ENCODE peak calls at places on chromosomes 2 and 18, in six cellular contexts. G is brain microvascular endothelial cell, W is right atrium auricular region, J is fibroblast of lung, A is GM23248, T is OCI-LY7. B is an unnamed sample.
A peak's percentile ranks its signal among the peaks of the same experiment; 100 is the strongest.

GRCh38 chr18:56637897-56638231 is 528 bp downstream of the TXNL1 start:
- DNase-seq in G (no peak), W (no peak), J (peak; percentile 4), A (no peak), T (peak; percentile 8), B (no peak)

GRCh38 chr2:236015171-236015570 is 153.0 kb downstream of the GBX2 start:
- DNase-seq in G (no peak), W (no peak), J (no peak), A (no peak), T (no peak), B (no peak)

GRCh38 chr2:214574077-214574775 is 163.4 kb downstream of the VWC2L start:
- DNase-seq in G (no peak), W (no peak), J (no peak), A (no peak), T (no peak), B (no peak)

GRCh38 chr18:74244554-74244953 is 47.2 kb downstream of the CYB5A start:
- DNase-seq in G (no peak), W (no peak), J (no peak), A (no peak), T (no peak), B (no peak)

GRCh38 chr2:160719116-160719515 is 225.5 kb upstream of the RBMS1 start:
- DNase-seq in G (peak; percentile 77), W (no peak), J (no peak), A (peak; percentile 68), T (no peak), B (no peak)

GRCh38 chr2:33836628-33837027 is 237.5 kb upstream of the FAM98A start:
- DNase-seq in G (no peak), W (no peak), J (no peak), A (no peak), T (no peak), B (no peak)

GRCh38 chr18:22525883-22526282 is 108.2 kb upstream of the CTAGE1 start:
- DNase-seq in G (no peak), W (no peak), J (no peak), A (no peak), T (no peak), B (no peak)

GRCh38 chr2:132581917-132582316 is 88.1 kb downstream of the LYPD1 start:
- DNase-seq in G (no peak), W (peak; percentile 52), J (no peak), A (no peak), T (peak; percentile 43), B (peak; percentile 5)

GRCh38 chr2:72893594-72894319 is 6.5 kb downstream of the SPR start:
- DNase-seq in G (peak; percentile 74), W (no peak), J (peak; percentile 63), A (peak; percentile 85), T (peak; percentile 49), B (no peak)

GRCh38 chr2:236250909-236251579 is 13.2 kb downstream of the ASB18 start:
- DNase-seq in G (no peak), W (peak; percentile 56), J (no peak), A (no peak), T (no peak), B (no peak)

GRCh38 chr2:69589973-69590652 is 53.4 kb downstream of the AAK1 start:
- DNase-seq in G (peak; percentile 62), W (no peak), J (no peak), A (peak; percentile 63), T (no peak), B (no peak)

GRCh38 chr2:85914916-85915315 is 26.1 kb upstream of the ST3GAL5 start:
- DNase-seq in G (no peak), W (no peak), J (no peak), A (no peak), T (no peak), B (no peak)

GRCh38 chr2:2731885-2732284 is 400.8 kb upstream of the MYT1L start:
- DNase-seq in G (no peak), W (no peak), J (no peak), A (no peak), T (no peak), B (no peak)

GRCh38 chr2:2735041-2735440 is 404.0 kb upstream of the MYT1L start:
- DNase-seq in G (no peak), W (no peak), J (no peak), A (no peak), T (no peak), B (no peak)

GRCh38 chr2:2734308-2734707 is 403.2 kb upstream of the MYT1L start:
- DNase-seq in G (no peak), W (no peak), J (no peak), A (no peak), T (no peak), B (no peak)

GRCh38 chr2:2732331-2733119 is 401.4 kb upstream of the MYT1L start:
- DNase-seq in G (no peak), W (no peak), J (no peak), A (no peak), T (no peak), B (no peak)

GRCh38 chr2:2733818-2734217 is 402.7 kb upstream of the MYT1L start:
- DNase-seq in G (no peak), W (no peak), J (no peak), A (no peak), T (no peak), B (no peak)
- H3K4me3 ChIP-seq in G (no peak overlapping the region), W (no peak overlapping the region), J (no peak overlapping the region), A (no peak overlapping the region), T (no peak overlapping the region), B (no peak overlapping the region)

DNA sequence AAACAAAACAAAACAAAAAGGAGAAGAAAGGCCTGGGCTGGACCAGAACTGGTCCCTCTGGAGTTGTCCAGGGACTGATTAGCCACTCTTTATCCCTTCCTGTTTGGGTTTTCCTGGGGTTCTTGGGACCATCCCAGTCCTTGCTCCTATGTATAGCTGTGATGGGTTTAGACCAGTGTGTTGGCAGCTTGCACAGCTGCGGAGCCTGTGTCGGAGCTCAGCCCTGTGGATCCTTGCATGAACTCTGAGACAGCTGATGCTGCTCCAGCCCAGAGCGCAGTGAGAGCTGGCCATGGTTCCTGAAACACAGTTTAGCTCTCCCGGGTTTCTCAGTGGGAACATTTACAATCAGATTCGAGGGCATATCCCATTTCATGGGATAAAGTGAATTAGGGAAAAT is 16.9 kb downstream of the IMPA2 start:
- DNase-seq in G (no peak), W (no peak), J (peak; percentile 48), A (peak; percentile 16), T (no peak), B (no peak)
- H3K4me3 ChIP-seq in G (no peak overlapping the region), W (no peak overlapping the region), J (no peak overlapping the region), A (no peak overlapping the region), T (no peak overlapping the region), B (no peak overlapping the region)

DNA sequence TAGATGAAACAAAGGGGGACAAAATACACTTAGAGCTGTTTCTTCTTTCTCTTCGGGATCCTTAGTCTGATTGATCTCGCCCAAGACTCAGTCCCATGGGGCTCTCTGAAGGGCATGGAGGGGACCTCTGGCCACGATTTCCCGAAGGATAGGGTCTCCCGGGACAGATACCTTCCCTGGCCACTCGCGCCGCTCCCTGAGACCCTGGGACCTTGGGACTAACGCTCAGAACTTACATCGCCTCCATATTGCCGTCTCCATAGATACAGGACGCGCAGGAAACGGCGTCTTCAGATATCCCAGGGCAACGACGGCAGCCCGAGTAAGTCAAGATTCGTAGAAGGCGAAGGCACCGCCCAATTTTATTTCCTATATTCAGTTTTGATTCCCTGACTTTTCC is at the start of gene CFAP65:
- DNase-seq in G (peak; percentile 51), W (no peak), J (peak; percentile 66), A (peak; percentile 70), T (no peak), B (peak; percentile 15)
- H3K4me3 ChIP-seq in G (peak within 1 kb of the TSS; percentile 56), W (no peak within 1 kb of the TSS), J (peak within 1 kb of the TSS; percentile 68), A (peak within 1 kb of the TSS; percentile 68), T (no peak within 1 kb of the TSS), B (peak within 1 kb of the TSS; percentile 58)

GRCh38 chr18:63141777-63142176 is 177.8 kb downstream of the BCL2 start:
- DNase-seq in G (no peak), W (no peak), J (no peak), A (no peak), T (peak; percentile 80), B (no peak)
- H3K4me3 ChIP-seq in G (no peak overlapping the region), W (no peak overlapping the region), J (no peak overlapping the region), A (no peak overlapping the region), T (peak overlapping the region; percentile 45), B (no peak overlapping the region)

GRCh38 chr18:11784905-11785304 is 66.3 kb upstream of the CHMP1B start:
- DNase-seq in G (no peak), W (no peak), J (no peak), A (no peak), T (no peak), B (no peak)

GRCh38 chr18:11775436-11775835 is 75.8 kb upstream of the CHMP1B start:
- DNase-seq in G (no peak), W (no peak), J (no peak), A (no peak), T (no peak), B (no peak)

GRCh38 chr18:11783716-11784331 is 67.4 kb upstream of the CHMP1B start:
- DNase-seq in G (no peak), W (no peak), J (no peak), A (no peak), T (no peak), B (no peak)

GRCh38 chr18:11785444-11786055 is 65.7 kb upstream of the CHMP1B start:
- DNase-seq in G (no peak), W (no peak), J (no peak), A (no peak), T (no peak), B (no peak)

DNA sequence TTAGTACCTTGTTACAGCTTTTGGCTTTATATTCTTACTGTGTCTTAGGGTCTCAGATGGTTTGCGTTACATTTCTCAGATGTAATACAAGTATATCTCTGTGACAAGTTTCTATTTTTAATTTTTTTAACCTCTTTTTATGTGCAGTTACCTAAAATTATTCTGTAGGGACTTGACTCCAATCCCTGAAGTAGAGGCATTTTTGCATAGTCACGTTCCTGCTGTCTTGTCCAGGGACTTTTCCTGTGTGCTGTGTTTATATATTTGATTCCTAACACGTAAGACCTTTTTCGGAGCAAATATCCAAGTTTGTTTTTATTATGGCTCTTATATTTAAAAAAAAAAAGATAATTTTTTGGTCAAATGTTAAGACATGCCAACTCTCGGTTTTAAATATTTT is 71.2 kb upstream of the CHMP1B start:
- DNase-seq in G (no peak), W (no peak), J (no peak), A (no peak), T (no peak), B (no peak)
- H3K4me3 ChIP-seq in G (no peak overlapping the region), W (no peak overlapping the region), J (no peak overlapping the region), A (no peak overlapping the region), T (no peak overlapping the region), B (no peak overlapping the region)

GRCh38 chr2:99072556-99072955 is 69.0 kb upstream of the C2orf15 start:
- DNase-seq in G (no peak), W (no peak), J (no peak), A (no peak), T (no peak), B (no peak)

GRCh38 chr2:99067871-99068270 is 73.6 kb upstream of the C2orf15 start:
- DNase-seq in G (no peak), W (no peak), J (no peak), A (no peak), T (no peak), B (no peak)

GRCh38 chr2:99066075-99066557 is 75.4 kb upstream of the C2orf15 start:
- DNase-seq in G (peak; percentile 23), W (no peak), J (peak; percentile 64), A (peak; percentile 70), T (peak; percentile 59), B (no peak)

DNA sequence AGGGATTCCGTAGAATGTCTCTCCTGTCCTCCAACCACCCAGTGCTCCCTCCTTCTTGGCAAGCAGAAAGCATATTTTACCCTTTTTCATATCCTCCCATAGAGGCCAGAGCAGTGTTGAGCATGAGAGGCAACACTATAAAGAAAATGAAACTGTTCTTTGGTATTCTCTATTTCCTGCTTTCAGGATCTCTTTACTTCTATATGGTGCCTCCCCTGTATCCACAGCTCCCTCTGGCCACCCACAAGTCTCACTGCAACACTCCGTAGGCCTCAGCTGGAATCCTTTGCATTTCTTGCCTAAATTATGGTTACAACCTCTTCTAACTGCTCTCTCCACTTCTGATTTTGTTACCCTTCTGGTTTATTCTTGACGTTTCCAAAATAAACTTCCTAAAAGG is 74.9 kb upstream of the C2orf15 start:
- DNase-seq in G (peak; percentile 46), W (no peak), J (peak; percentile 74), A (peak; percentile 63), T (peak; percentile 56), B (peak; percentile 46)
- H3K4me3 ChIP-seq in G (no peak overlapping the region), W (no peak overlapping the region), J (peak overlapping the region; percentile 10), A (no peak overlapping the region), T (no peak overlapping the region), B (no peak overlapping the region)

B was measured in skeletal muscle cell.